ENCODE peak calls at places on chromosomes 2 and 18, in nine cellular contexts. One of them, this sample, is unnamed.

GRCh38 chr2:43846140-43846793 is 7.5 kb downstream of the ABCG8 start:
- DNase-seq in HEK293T: peak
- DNase-seq in activated CD8-positive, alpha-beta memory T cell treated with anti-CD3 and anti-CD28 coated beads for 24 hours: peak
- DNase-seq in foreskin melanocyte: no peak
- DNase-seq in left cardiac atrium: no peak
- DNase-seq in caudate nucleus: no peak
- DNase-seq in CD8-positive, alpha-beta T cell: no peak
- DNase-seq in RPMI8226: no peak
- DNase-seq in mesendoderm: no peak
- DNase-seq in this sample: no peak

GRCh38 chr2:96143848-96144480 is 1.3 kb downstream of the DUSP2 start:
- DNase-seq in HEK293T: peak
- DNase-seq in activated CD8-positive, alpha-beta memory T cell treated with anti-CD3 and anti-CD28 coated beads for 24 hours: peak
- DNase-seq in foreskin melanocyte: no peak
- DNase-seq in CD8-positive, alpha-beta T cell: no peak
- DNase-seq in left cardiac atrium: no peak
- DNase-seq in caudate nucleus: no peak
- DNase-seq in RPMI8226: peak
- DNase-seq in mesendoderm: peak
- DNase-seq in this sample: no peak

GRCh38 chr18:13449651-13450050 is 231.1 kb downstream of the LDLRAD4 start:
- DNase-seq in foreskin melanocyte: no peak
- DNase-seq in HEK293T: no peak
- DNase-seq in RPMI8226: no peak
- DNase-seq in activated CD8-positive, alpha-beta memory T cell treated with anti-CD3 and anti-CD28 coated beads for 24 hours: no peak
- DNase-seq in caudate nucleus: no peak
- DNase-seq in mesendoderm: no peak
- DNase-seq in left cardiac atrium: no peak
- DNase-seq in CD8-positive, alpha-beta T cell: no peak
- DNase-seq in this sample: no peak

GRCh38 chr2:64524604-64525322 is 635 bp downstream of the AFTPH start:
- DNase-seq in CD8-positive, alpha-beta T cell: no peak
- DNase-seq in foreskin melanocyte: peak
- DNase-seq in mesendoderm: peak
- DNase-seq in caudate nucleus: no peak
- DNase-seq in RPMI8226: peak
- DNase-seq in activated CD8-positive, alpha-beta memory T cell treated with anti-CD3 and anti-CD28 coated beads for 24 hours: peak
- DNase-seq in left cardiac atrium: peak
- DNase-seq in HEK293T: peak
- DNase-seq in this sample: no peak

GRCh38 chr2:20168727-20169696 is 55.9 kb downstream of the SDC1 start:
- DNase-seq in CD8-positive, alpha-beta T cell: no peak
- DNase-seq in caudate nucleus: no peak
- DNase-seq in activated CD8-positive, alpha-beta memory T cell treated with anti-CD3 and anti-CD28 coated beads for 24 hours: no peak
- DNase-seq in mesendoderm: no peak
- DNase-seq in left cardiac atrium: no peak
- DNase-seq in RPMI8226: no peak
- DNase-seq in foreskin melanocyte: no peak
- DNase-seq in HEK293T: no peak
- DNase-seq in this sample: no peak

GRCh38 chr18:76052196-76052595 is 442.8 kb downstream of the ZNF516 start:
- DNase-seq in RPMI8226: no peak
- DNase-seq in left cardiac atrium: no peak
- DNase-seq in mesendoderm: no peak
- DNase-seq in caudate nucleus: no peak
- DNase-seq in activated CD8-positive, alpha-beta memory T cell treated with anti-CD3 and anti-CD28 coated beads for 24 hours: no peak
- DNase-seq in CD8-positive, alpha-beta T cell: no peak
- DNase-seq in foreskin melanocyte: no peak
- DNase-seq in HEK293T: no peak
- DNase-seq in this sample: no peak

GRCh38 chr18:5251117-5251516 is 44.4 kb downstream of the ZBTB14 start:
- DNase-seq in left cardiac atrium: no peak
- DNase-seq in foreskin melanocyte: no peak
- DNase-seq in CD8-positive, alpha-beta T cell: no peak
- DNase-seq in mesendoderm: no peak
- DNase-seq in HEK293T: no peak
- DNase-seq in activated CD8-positive, alpha-beta memory T cell treated with anti-CD3 and anti-CD28 coated beads for 24 hours: no peak
- DNase-seq in RPMI8226: no peak
- DNase-seq in caudate nucleus: no peak
- DNase-seq in this sample: no peak

GRCh38 chr2:33181466-33181865 is 234.7 kb downstream of the LTBP1 start:
- DNase-seq in RPMI8226: no peak
- DNase-seq in caudate nucleus: no peak
- DNase-seq in mesendoderm: no peak
- DNase-seq in activated CD8-positive, alpha-beta memory T cell treated with anti-CD3 and anti-CD28 coated beads for 24 hours: no peak
- DNase-seq in left cardiac atrium: no peak
- DNase-seq in HEK293T: no peak
- DNase-seq in CD8-positive, alpha-beta T cell: no peak
- DNase-seq in foreskin melanocyte: no peak
- DNase-seq in this sample: no peak

GRCh38 chr2:26693287-26693849 is 846 bp downstream of the KCNK3 start:
- DNase-seq in left cardiac atrium: no peak
- DNase-seq in HEK293T: peak
- DNase-seq in mesendoderm: no peak
- DNase-seq in caudate nucleus: no peak
- DNase-seq in activated CD8-positive, alpha-beta memory T cell treated with anti-CD3 and anti-CD28 coated beads for 24 hours: no peak
- DNase-seq in foreskin melanocyte: no peak
- DNase-seq in RPMI8226: no peak
- DNase-seq in CD8-positive, alpha-beta T cell: no peak
- DNase-seq in this sample: no peak

GRCh38 chr18:52339891-52340371 is at the start of gene DCC:
- DNase-seq in foreskin melanocyte: no peak
- DNase-seq in activated CD8-positive, alpha-beta memory T cell treated with anti-CD3 and anti-CD28 coated beads for 24 hours: no peak
- DNase-seq in caudate nucleus: peak
- DNase-seq in CD8-positive, alpha-beta T cell: no peak
- DNase-seq in HEK293T: peak
- DNase-seq in mesendoderm: peak
- DNase-seq in RPMI8226: peak
- DNase-seq in left cardiac atrium: peak
- DNase-seq in this sample: peak

GRCh38 chr2:55837073-55837472 is 86.5 kb downstream of the EFEMP1 start:
- DNase-seq in left cardiac atrium: no peak
- DNase-seq in mesendoderm: peak
- DNase-seq in caudate nucleus: no peak
- DNase-seq in CD8-positive, alpha-beta T cell: no peak
- DNase-seq in foreskin melanocyte: no peak
- DNase-seq in RPMI8226: no peak
- DNase-seq in HEK293T: no peak
- DNase-seq in activated CD8-positive, alpha-beta memory T cell treated with anti-CD3 and anti-CD28 coated beads for 24 hours: no peak
- DNase-seq in this sample: no peak

GRCh38 chr2:44075536-44075935 is 79.7 kb upstream of the LRPPRC start:
- DNase-seq in left cardiac atrium: no peak
- DNase-seq in activated CD8-positive, alpha-beta memory T cell treated with anti-CD3 and anti-CD28 coated beads for 24 hours: no peak
- DNase-seq in RPMI8226: no peak
- DNase-seq in HEK293T: no peak
- DNase-seq in mesendoderm: no peak
- DNase-seq in CD8-positive, alpha-beta T cell: no peak
- DNase-seq in caudate nucleus: peak
- DNase-seq in foreskin melanocyte: peak
- DNase-seq in this sample: peak

GRCh38 chr18:61085036-61085435 is 248.2 kb upstream of the CDH20 start:
- DNase-seq in HEK293T: no peak
- DNase-seq in mesendoderm: no peak
- DNase-seq in caudate nucleus: no peak
- DNase-seq in foreskin melanocyte: no peak
- DNase-seq in left cardiac atrium: no peak
- DNase-seq in CD8-positive, alpha-beta T cell: no peak
- DNase-seq in RPMI8226: no peak
- DNase-seq in activated CD8-positive, alpha-beta memory T cell treated with anti-CD3 and anti-CD28 coated beads for 24 hours: no peak
- DNase-seq in this sample: no peak

GRCh38 chr2:138421971-138422335 is 79.6 kb upstream of the SPOPL start:
- DNase-seq in CD8-positive, alpha-beta T cell: no peak
- DNase-seq in activated CD8-positive, alpha-beta memory T cell treated with anti-CD3 and anti-CD28 coated beads for 24 hours: no peak
- DNase-seq in caudate nucleus: no peak
- DNase-seq in left cardiac atrium: no peak
- DNase-seq in HEK293T: no peak
- DNase-seq in foreskin melanocyte: peak
- DNase-seq in RPMI8226: no peak
- DNase-seq in mesendoderm: peak
- DNase-seq in this sample: no peak

GRCh38 chr2:179104736-179105135 is 54.8 kb upstream of the CCDC141 start:
- DNase-seq in CD8-positive, alpha-beta T cell: no peak
- DNase-seq in foreskin melanocyte: no peak
- DNase-seq in HEK293T: no peak
- DNase-seq in activated CD8-positive, alpha-beta memory T cell treated with anti-CD3 and anti-CD28 coated beads for 24 hours: no peak
- DNase-seq in caudate nucleus: no peak
- DNase-seq in RPMI8226: no peak
- DNase-seq in mesendoderm: no peak
- DNase-seq in left cardiac atrium: no peak
- DNase-seq in this sample: no peak

GRCh38 chr18:7561907-7562460 is 5.1 kb upstream of the PTPRM start:
- DNase-seq in left cardiac atrium: no peak
- DNase-seq in HEK293T: no peak
- DNase-seq in caudate nucleus: no peak
- DNase-seq in RPMI8226: no peak
- DNase-seq in CD8-positive, alpha-beta T cell: no peak
- DNase-seq in foreskin melanocyte: no peak
- DNase-seq in activated CD8-positive, alpha-beta memory T cell treated with anti-CD3 and anti-CD28 coated beads for 24 hours: no peak
- DNase-seq in mesendoderm: no peak
- DNase-seq in this sample: no peak

GRCh38 chr2:58133395-58133794 is 86.8 kb downstream of the VRK2 start:
- DNase-seq in caudate nucleus: no peak
- DNase-seq in CD8-positive, alpha-beta T cell: no peak
- DNase-seq in HEK293T: no peak
- DNase-seq in foreskin melanocyte: peak
- DNase-seq in left cardiac atrium: no peak
- DNase-seq in activated CD8-positive, alpha-beta memory T cell treated with anti-CD3 and anti-CD28 coated beads for 24 hours: no peak
- DNase-seq in mesendoderm: no peak
- DNase-seq in RPMI8226: no peak
- DNase-seq in this sample: no peak

GRCh38 chr18:64103979-64104378 is 44.9 kb downstream of the LINC00305 start:
- DNase-seq in CD8-positive, alpha-beta T cell: no peak
- DNase-seq in mesendoderm: peak
- DNase-seq in activated CD8-positive, alpha-beta memory T cell treated with anti-CD3 and anti-CD28 coated beads for 24 hours: no peak
- DNase-seq in RPMI8226: peak
- DNase-seq in foreskin melanocyte: no peak
- DNase-seq in HEK293T: no peak
- DNase-seq in caudate nucleus: no peak
- DNase-seq in left cardiac atrium: no peak
- DNase-seq in this sample: no peak

GRCh38 chr18:22088029-22088428 is 81.4 kb upstream of the GATA6 start:
- DNase-seq in RPMI8226: no peak
- DNase-seq in HEK293T: no peak
- DNase-seq in left cardiac atrium: peak
- DNase-seq in activated CD8-positive, alpha-beta memory T cell treated with anti-CD3 and anti-CD28 coated beads for 24 hours: no peak
- DNase-seq in mesendoderm: no peak
- DNase-seq in CD8-positive, alpha-beta T cell: no peak
- DNase-seq in caudate nucleus: no peak
- DNase-seq in foreskin melanocyte: no peak
- DNase-seq in this sample: no peak

GRCh38 chr2:133157141-133157540 is 411.1 kb downstream of the NCKAP5 start:
- DNase-seq in HEK293T: no peak
- DNase-seq in CD8-positive, alpha-beta T cell: no peak
- DNase-seq in activated CD8-positive, alpha-beta memory T cell treated with anti-CD3 and anti-CD28 coated beads for 24 hours: no peak
- DNase-seq in RPMI8226: no peak
- DNase-seq in foreskin melanocyte: no peak
- DNase-seq in caudate nucleus: no peak
- DNase-seq in left cardiac atrium: no peak
- DNase-seq in mesendoderm: peak
- DNase-seq in this sample: no peak

GRCh38 chr2:238097988-238098853 is 1.9 kb upstream of the ESPNL start:
- DNase-seq in foreskin melanocyte: peak
- DNase-seq in mesendoderm: peak
- DNase-seq in left cardiac atrium: peak
- DNase-seq in HEK293T: peak
- DNase-seq in RPMI8226: no peak
- DNase-seq in activated CD8-positive, alpha-beta memory T cell treated with anti-CD3 and anti-CD28 coated beads for 24 hours: peak
- DNase-seq in CD8-positive, alpha-beta T cell: no peak
- DNase-seq in caudate nucleus: no peak
- DNase-seq in this sample: no peak

GRCh38 chr2:101625387-101625786 is 72.1 kb upstream of the MAP4K4 start:
- DNase-seq in CD8-positive, alpha-beta T cell: no peak
- DNase-seq in HEK293T: no peak
- DNase-seq in foreskin melanocyte: no peak
- DNase-seq in left cardiac atrium: no peak
- DNase-seq in activated CD8-positive, alpha-beta memory T cell treated with anti-CD3 and anti-CD28 coated beads for 24 hours: no peak
- DNase-seq in RPMI8226: no peak
- DNase-seq in caudate nucleus: no peak
- DNase-seq in mesendoderm: no peak
- DNase-seq in this sample: no peak

GRCh38 chr18:69518989-69519388 is 118.3 kb downstream of the DOK6 start:
- DNase-seq in caudate nucleus: no peak
- DNase-seq in left cardiac atrium: no peak
- DNase-seq in mesendoderm: no peak
- DNase-seq in CD8-positive, alpha-beta T cell: no peak
- DNase-seq in HEK293T: no peak
- DNase-seq in activated CD8-positive, alpha-beta memory T cell treated with anti-CD3 and anti-CD28 coated beads for 24 hours: no peak
- DNase-seq in foreskin melanocyte: no peak
- DNase-seq in RPMI8226: no peak
- DNase-seq in this sample: no peak

GRCh38 chr2:69386376-69386775 is 651 bp downstream of the GFPT1 start:
- DNase-seq in left cardiac atrium: no peak
- DNase-seq in CD8-positive, alpha-beta T cell: no peak
- DNase-seq in RPMI8226: peak
- DNase-seq in foreskin melanocyte: no peak
- DNase-seq in mesendoderm: no peak
- DNase-seq in activated CD8-positive, alpha-beta memory T cell treated with anti-CD3 and anti-CD28 coated beads for 24 hours: no peak
- DNase-seq in caudate nucleus: no peak
- DNase-seq in HEK293T: no peak
- DNase-seq in this sample: no peak

GRCh38 chr2:39127973-39128372 is 7.1 kb upstream of the SOS1 start:
- DNase-seq in CD8-positive, alpha-beta T cell: no peak
- DNase-seq in mesendoderm: no peak
- DNase-seq in activated CD8-positive, alpha-beta memory T cell treated with anti-CD3 and anti-CD28 coated beads for 24 hours: peak
- DNase-seq in caudate nucleus: no peak
- DNase-seq in foreskin melanocyte: no peak
- DNase-seq in HEK293T: no peak
- DNase-seq in RPMI8226: peak
- DNase-seq in left cardiac atrium: no peak
- DNase-seq in this sample: no peak

GRCh38 chr2:172215936-172216335 is 113.2 kb upstream of the DLX2 start:
- DNase-seq in CD8-positive, alpha-beta T cell: no peak
- DNase-seq in activated CD8-positive, alpha-beta memory T cell treated with anti-CD3 and anti-CD28 coated beads for 24 hours: no peak
- DNase-seq in RPMI8226: no peak
- DNase-seq in mesendoderm: no peak
- DNase-seq in HEK293T: no peak
- DNase-seq in foreskin melanocyte: no peak
- DNase-seq in caudate nucleus: no peak
- DNase-seq in left cardiac atrium: no peak
- DNase-seq in this sample: no peak

GRCh38 chr2:150832686-150833085 is 345.2 kb upstream of the RND3 start:
- DNase-seq in RPMI8226: no peak
- DNase-seq in caudate nucleus: no peak
- DNase-seq in left cardiac atrium: no peak
- DNase-seq in CD8-positive, alpha-beta T cell: no peak
- DNase-seq in HEK293T: no peak
- DNase-seq in activated CD8-positive, alpha-beta memory T cell treated with anti-CD3 and anti-CD28 coated beads for 24 hours: no peak
- DNase-seq in mesendoderm: no peak
- DNase-seq in foreskin melanocyte: no peak
- DNase-seq in this sample: no peak

GRCh38 chr2:142974288-142975024 is 97.0 kb downstream of the KYNU start:
- DNase-seq in caudate nucleus: no peak
- DNase-seq in activated CD8-positive, alpha-beta memory T cell treated with anti-CD3 and anti-CD28 coated beads for 24 hours: no peak
- DNase-seq in left cardiac atrium: no peak
- DNase-seq in RPMI8226: no peak
- DNase-seq in mesendoderm: peak
- DNase-seq in foreskin melanocyte: no peak
- DNase-seq in CD8-positive, alpha-beta T cell: no peak
- DNase-seq in HEK293T: no peak
- DNase-seq in this sample: no peak

GRCh38 chr2:215338883-215339679 is 27.2 kb downstream of the ATIC start:
- DNase-seq in CD8-positive, alpha-beta T cell: no peak
- DNase-seq in RPMI8226: no peak
- DNase-seq in left cardiac atrium: no peak
- DNase-seq in mesendoderm: no peak
- DNase-seq in HEK293T: no peak
- DNase-seq in caudate nucleus: no peak
- DNase-seq in activated CD8-positive, alpha-beta memory T cell treated with anti-CD3 and anti-CD28 coated beads for 24 hours: no peak
- DNase-seq in foreskin melanocyte: no peak
- DNase-seq in this sample: no peak

GRCh38 chr18:13620818-13621445 is 105.4 kb downstream of the FAM210A start:
- DNase-seq in foreskin melanocyte: no peak
- DNase-seq in activated CD8-positive, alpha-beta memory T cell treated with anti-CD3 and anti-CD28 coated beads for 24 hours: no peak
- DNase-seq in CD8-positive, alpha-beta T cell: no peak
- DNase-seq in mesendoderm: no peak
- DNase-seq in RPMI8226: no peak
- DNase-seq in HEK293T: no peak
- DNase-seq in caudate nucleus: no peak
- DNase-seq in left cardiac atrium: no peak
- DNase-seq in this sample: no peak

GRCh38 chr2:8462899-8463648 is 218.8 kb upstream of the ID2 start:
- DNase-seq in foreskin melanocyte: no peak
- DNase-seq in RPMI8226: no peak
- DNase-seq in left cardiac atrium: peak
- DNase-seq in CD8-positive, alpha-beta T cell: no peak
- DNase-seq in HEK293T: no peak
- DNase-seq in activated CD8-positive, alpha-beta memory T cell treated with anti-CD3 and anti-CD28 coated beads for 24 hours: peak
- DNase-seq in mesendoderm: no peak
- DNase-seq in caudate nucleus: no peak
- DNase-seq in this sample: no peak

This sample was measured in COR-L47.